ENCODE peak calls at places on chromosomes 13 and 19, in seven cellular contexts. J is neural progenitor cell, Y is fibroblast of lung, R is GM06990, E is H9, H is BE2C, O is mucosa of descending colon. W is an unnamed sample.

GRCh38 chr19:16338470-16339360 is 14.1 kb downstream of the KLF2 start:
- DNase-seq in J (no peak), Y (peak; percentile 98), R (peak; percentile 77), E (no peak), H (no peak), O (no peak), W (peak; percentile 66)

GRCh38 chr13:77919351-77920294 is 992 bp upstream of the EDNRB start:
- DNase-seq in J (peak; percentile 69), Y (peak; percentile 35), R (no peak), E (peak; percentile 73), H (peak; percentile 26), O (peak; percentile 16), W (no peak)

GRCh38 chr19:19528721-19529490 is at the start of gene YJEFN3:
- DNase-seq in J (peak; percentile 61), Y (peak; percentile 62), R (no peak), E (peak; percentile 91), H (peak; percentile 86), O (no peak), W (no peak)

GRCh38 chr19:58439576-58440554 is at the start of gene ZNF132:
- DNase-seq in J (peak; percentile 85), Y (peak; percentile 100), R (peak; percentile 94), E (peak; percentile 74), H (peak; percentile 97), O (peak; percentile 98), W (peak; percentile 97)

GRCh38 chr13:110137677-110138008 is 169.3 kb downstream of the COL4A1 start:
- DNase-seq in J (peak; percentile 43), Y (no peak), R (no peak), E (no peak), H (no peak), O (peak; percentile 55), W (peak; percentile 78)

GRCh38 chr19:4405977-4406376 is 3.5 kb downstream of the CHAF1A start:
- DNase-seq in J (no peak), Y (no peak), R (no peak), E (peak; percentile 13), H (no peak), O (no peak), W (no peak)

GRCh38 chr13:74290324-74290773 is 156.1 kb upstream of the KLF12 start:
- DNase-seq in J (peak; percentile 52), Y (peak; percentile 99), R (peak; percentile 33), E (peak; percentile 79), H (peak; percentile 63), O (peak; percentile 19), W (peak; percentile 23)

GRCh38 chr19:41753159-41753558 is 2.2 kb upstream of the CEACAM6 start:
- DNase-seq in J (peak; percentile 50), Y (no peak), R (peak; percentile 44), E (peak; percentile 65), H (peak; percentile 71), O (peak; percentile 89), W (peak; percentile 57)

GRCh38 chr19:3373971-3374368 is 7.6 kb downstream of the NFIC start:
- DNase-seq in J (no peak), Y (no peak), R (no peak), E (no peak), H (no peak), O (no peak), W (no peak)

GRCh38 chr19:56660381-56661105 is 11.0 kb downstream of the ZNF835 start:
- DNase-seq in J (no peak), Y (no peak), R (no peak), E (no peak), H (no peak), O (no peak), W (no peak)

GRCh38 chr19:5172859-5173577 is 167.6 kb downstream of the PTPRS start:
- DNase-seq in J (no peak), Y (peak; percentile 97), R (no peak), E (no peak), H (no peak), O (no peak), W (no peak)

GRCh38 chr19:3227054-3227626 is 2.7 kb downstream of the CELF5 start:
- DNase-seq in J (no peak), Y (no peak), R (no peak), E (no peak), H (no peak), O (no peak), W (no peak)

DNA sequence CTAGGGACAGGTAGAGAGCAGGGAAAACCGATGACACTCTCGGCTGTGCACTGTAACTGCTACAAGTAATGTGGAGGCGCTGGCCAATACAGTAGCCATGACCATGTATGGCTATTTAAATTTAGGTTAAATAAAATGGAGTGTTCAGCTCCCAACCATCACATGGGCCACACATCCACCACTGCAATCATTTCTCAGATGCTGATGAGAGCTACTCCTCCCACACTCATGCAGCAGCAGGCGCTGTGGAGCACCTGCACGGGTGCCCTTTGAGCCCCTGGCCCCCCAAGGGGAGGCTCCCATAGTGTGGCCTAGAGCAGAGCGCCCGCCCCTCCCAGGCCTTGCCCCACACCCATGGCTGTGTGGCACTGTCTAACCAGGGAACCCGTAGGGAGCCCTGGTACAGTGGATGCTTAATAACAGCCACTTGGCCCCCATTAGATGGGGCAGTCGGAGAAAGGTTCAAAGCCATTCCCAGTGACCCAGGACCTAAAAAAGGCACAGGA is 6.0 kb downstream of the ACP4 start:
- DNase-seq in J (no peak), Y (no peak), R (peak; percentile 31), E (no peak), H (no peak), O (no peak), W (no peak)
- TF ChIP-seq CTCF in J (no peak), Y (no peak), R (no peak), E (peak; percentile 31), H (peak; percentile 11), O (no peak), W (no peak)

GRCh38 chr19:54461201-54462071 is 2.1 kb downstream of the LENG9 start:
- DNase-seq in J (no peak), Y (no peak), R (no peak), E (no peak), H (no peak), O (no peak), W (no peak)

GRCh38 chr19:54464044-54464623 is 556 bp upstream of the LENG9 start:
- DNase-seq in J (peak; percentile 97), Y (peak; percentile 85), R (peak; percentile 91), E (peak; percentile 99), H (peak; percentile 77), O (peak; percentile 99), W (peak; percentile 91)

GRCh38 chr19:54463531-54464043 is at the start of gene LENG9:
- DNase-seq in J (peak; percentile 99), Y (peak; percentile 99), R (peak; percentile 91), E (peak; percentile 99), H (peak; percentile 99), O (peak; percentile 100), W (peak; percentile 96)

GRCh38 chr19:54462072-54462712 is 1.4 kb downstream of the LENG9 start:
- DNase-seq in J (no peak), Y (no peak), R (no peak), E (peak; percentile 40), H (no peak), O (peak; percentile 58), W (no peak)

DNA sequence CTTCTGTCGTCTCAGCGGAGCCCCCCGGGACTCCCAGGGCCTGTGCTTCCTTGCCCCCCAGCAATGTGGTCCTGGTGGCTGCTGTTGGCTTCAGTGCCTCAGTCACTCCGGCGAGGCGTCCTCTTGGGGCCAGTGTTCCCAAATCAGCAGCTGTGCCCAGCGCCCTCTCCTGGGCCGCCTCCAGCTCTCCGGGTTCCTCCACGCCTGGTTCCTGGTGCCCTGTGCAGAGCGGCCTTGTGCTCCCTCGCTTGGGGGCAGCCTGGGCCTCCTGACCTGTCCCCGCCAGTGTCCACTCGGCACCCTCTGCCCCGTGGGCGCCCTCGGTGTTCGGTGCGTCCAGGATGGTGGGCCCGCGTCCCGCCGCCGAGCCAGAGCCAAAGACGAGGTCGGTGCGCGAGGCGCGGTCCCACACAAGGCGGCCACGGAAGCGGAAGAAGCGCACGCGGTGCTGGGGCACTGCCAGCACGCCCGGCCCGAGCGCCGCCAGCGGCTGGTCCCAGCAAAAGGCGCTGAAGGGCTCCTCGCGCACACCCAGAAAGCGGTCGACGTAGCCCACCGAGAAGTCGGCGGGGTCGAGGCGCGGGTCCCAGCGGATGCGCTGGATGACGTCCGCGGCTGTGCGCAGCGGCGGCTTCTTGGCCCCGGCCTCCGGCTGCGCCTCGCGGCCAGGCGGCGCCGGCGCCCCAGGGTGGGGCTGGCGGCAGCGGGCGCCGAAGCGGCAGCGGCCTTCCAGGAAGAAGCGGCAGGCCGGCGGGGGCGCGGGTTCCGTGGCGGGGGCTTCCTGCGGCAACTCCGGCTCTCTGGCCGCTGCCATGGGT is 656 bp downstream of the LENG9 start:
- DNase-seq in J (peak; percentile 81), Y (peak; percentile 61), R (peak; percentile 83), E (peak; percentile 81), H (peak; percentile 70), O (peak; percentile 80), W (peak; percentile 65)
- TF ChIP-seq CTCF in J (peak; percentile 51), Y (peak; percentile 26), R (peak; percentile 25), E (peak; percentile 56), H (peak; percentile 44), O (peak; percentile 14), W (peak; percentile 13)

GRCh38 chr13:33053397-33054066 is 37.3 kb downstream of the KL start:
- DNase-seq in J (no peak), Y (peak; percentile 81), R (no peak), E (no peak), H (no peak), O (no peak), W (no peak)

GRCh38 chr13:33060815-33061214 is 44.6 kb downstream of the KL start:
- DNase-seq in J (no peak), Y (no peak), R (no peak), E (no peak), H (no peak), O (no peak), W (no peak)

GRCh38 chr13:33058816-33059215 is 42.6 kb downstream of the KL start:
- DNase-seq in J (no peak), Y (no peak), R (no peak), E (no peak), H (no peak), O (no peak), W (no peak)

GRCh38 chr13:33052446-33052845 is 36.2 kb downstream of the KL start:
- DNase-seq in J (no peak), Y (peak; percentile 83), R (no peak), E (no peak), H (no peak), O (no peak), W (no peak)

DNA sequence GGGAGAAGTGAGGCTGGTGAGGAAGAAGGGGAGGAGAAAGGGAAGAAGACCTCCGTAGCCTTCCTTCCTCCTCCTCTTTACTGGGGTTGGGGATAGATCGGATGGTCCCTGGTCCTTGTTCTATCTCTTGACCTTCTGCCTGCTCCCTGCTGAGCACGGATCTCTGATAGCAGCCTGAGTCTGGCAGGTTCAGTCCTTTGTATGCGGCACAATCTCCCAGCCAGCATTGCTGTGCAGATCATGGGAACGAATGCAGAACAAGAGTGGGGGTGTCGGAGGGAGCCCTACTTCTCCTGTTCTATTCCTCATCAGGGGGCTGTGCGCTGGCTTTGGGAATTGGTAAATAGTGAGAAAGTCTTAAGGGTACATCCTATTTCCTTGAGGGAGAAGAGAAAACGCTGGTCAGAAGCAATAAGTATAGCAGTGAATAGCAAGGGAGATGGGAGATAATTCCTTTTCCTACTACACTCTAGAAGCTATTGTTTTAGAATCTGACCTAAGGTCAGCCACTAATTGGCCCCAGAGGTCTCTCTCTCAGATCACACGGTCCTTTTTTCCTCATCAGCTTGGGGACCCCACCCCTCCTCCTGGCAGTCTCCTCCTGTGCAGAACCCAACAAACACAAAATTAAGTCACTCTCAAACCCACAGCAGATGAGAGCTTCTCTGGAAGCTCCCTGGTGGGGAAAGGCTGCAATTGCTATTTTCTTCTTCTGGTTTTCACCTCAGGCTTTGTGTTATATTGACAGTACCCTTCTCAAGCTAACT is 41.0 kb downstream of the KL start:
- DNase-seq in J (peak; percentile 52), Y (no peak), R (no peak), E (no peak), H (peak; percentile 29), O (no peak), W (peak; percentile 69)
- TF ChIP-seq CTCF in J (peak; percentile 43), Y (peak; percentile 57), R (peak; percentile 51), E (peak; percentile 57), H (peak; percentile 71), O (no peak), W (peak; percentile 45)

GRCh38 chr13:63274772-63275171 is 1859.1 kb upstream of the PCDH20 start:
- DNase-seq in J (no peak), Y (no peak), R (no peak), E (no peak), H (no peak), O (no peak), W (no peak)
- TF ChIP-seq CTCF in J (no peak), Y (no peak), R (no peak), E (no peak), H (no peak), O (no peak), W (no peak)